ENCODE peak calls at places on chromosomes 12 and 14, in four cellular contexts. One of them, this sample, is unnamed.

GRCh38 chr12:49092086-49092815 is 2.4 kb downstream of the DHH start:
- DNase-seq in testis: peak
- DNase-seq in right lobe of liver: no peak
- DNase-seq in breast epithelium: no peak
- DNase-seq in this sample: no peak

GRCh38 chr12:93442411-93443340 is 929 bp upstream of the UBE2N start:
- DNase-seq in testis: no peak
- DNase-seq in right lobe of liver: no peak
- DNase-seq in breast epithelium: no peak
- DNase-seq in this sample: no peak

GRCh38 chr12:76311796-76312195 is 36.4 kb downstream of the BBS10 start:
- DNase-seq in testis: no peak
- DNase-seq in right lobe of liver: no peak
- DNase-seq in breast epithelium: no peak
- DNase-seq in this sample: no peak

GRCh38 chr14:69673578-69674305 is 62.3 kb downstream of the SUSD6 start:
- DNase-seq in testis: no peak
- DNase-seq in right lobe of liver: no peak
- DNase-seq in breast epithelium: no peak
- DNase-seq in this sample: no peak

GRCh38 chr14:104030958-104031357 is 54.5 kb upstream of the ASPG start:
- DNase-seq in testis: no peak
- DNase-seq in right lobe of liver: no peak
- DNase-seq in breast epithelium: no peak
- DNase-seq in this sample: no peak

GRCh38 chr14:86892167-86892956 is 1100.6 kb downstream of the GALC start:
- DNase-seq in testis: no peak
- DNase-seq in right lobe of liver: no peak
- DNase-seq in breast epithelium: no peak
- DNase-seq in this sample: no peak

GRCh38 chr12:113064395-113065125 is 8.0 kb downstream of the DTX1 start:
- DNase-seq in testis: no peak
- DNase-seq in right lobe of liver: no peak
- DNase-seq in breast epithelium: no peak
- DNase-seq in this sample: no peak

GRCh38 chr12:131222271-131223139 is 268.8 kb downstream of the ADGRD1 start:
- DNase-seq in testis: no peak
- DNase-seq in right lobe of liver: no peak
- DNase-seq in breast epithelium: no peak
- DNase-seq in this sample: no peak

GRCh38 chr14:56271988-56272387 is 153.8 kb downstream of the PELI2 start:
- DNase-seq in testis: no peak
- DNase-seq in right lobe of liver: no peak
- DNase-seq in breast epithelium: no peak
- DNase-seq in this sample: no peak

GRCh38 chr12:65662590-65662989 is 161.7 kb upstream of the HMGA2 start:
- DNase-seq in testis: no peak
- DNase-seq in right lobe of liver: no peak
- DNase-seq in breast epithelium: no peak
- DNase-seq in this sample: no peak

GRCh38 chr12:29149691-29150382 is 759 bp downstream of the FAR2 start:
- DNase-seq in testis: no peak
- DNase-seq in right lobe of liver: no peak
- DNase-seq in breast epithelium: no peak
- DNase-seq in this sample: peak

GRCh38 chr14:69499436-69499835 is 14.9 kb downstream of the PLEKHD1 start:
- DNase-seq in testis: no peak
- DNase-seq in right lobe of liver: no peak
- DNase-seq in breast epithelium: no peak
- DNase-seq in this sample: no peak

GRCh38 chr12:126907900-126908764 is 1358.8 kb upstream of the TMEM132C start:
- DNase-seq in testis: no peak
- DNase-seq in right lobe of liver: no peak
- DNase-seq in breast epithelium: no peak
- DNase-seq in this sample: no peak

GRCh38 chr14:50432131-50432530 is 35.5 kb upstream of the CDKL1 start:
- DNase-seq in testis: no peak
- DNase-seq in right lobe of liver: no peak
- DNase-seq in breast epithelium: no peak
- DNase-seq in this sample: no peak

GRCh38 chr14:96297000-96297399 is 41.0 kb downstream of the BDKRB1 start:
- DNase-seq in testis: no peak
- DNase-seq in right lobe of liver: no peak
- DNase-seq in breast epithelium: no peak
- DNase-seq in this sample: no peak
- TF ChIP-seq CTCF in testis: peak
- TF ChIP-seq CTCF in right lobe of liver: peak
- TF ChIP-seq CTCF in breast epithelium: no peak
- TF ChIP-seq CTCF in this sample: no peak

GRCh38 chr12:5808956-5809355 is 136.1 kb downstream of the ANO2 start:
- DNase-seq in testis: no peak
- DNase-seq in right lobe of liver: no peak
- DNase-seq in breast epithelium: no peak
- DNase-seq in this sample: no peak

GRCh38 chr12:5809586-5809985 is 135.5 kb downstream of the ANO2 start:
- DNase-seq in testis: no peak
- DNase-seq in right lobe of liver: no peak
- DNase-seq in breast epithelium: no peak
- DNase-seq in this sample: no peak

GRCh38 chr12:5806376-5807089 is 138.5 kb downstream of the ANO2 start:
- DNase-seq in testis: no peak
- DNase-seq in right lobe of liver: no peak
- DNase-seq in breast epithelium: no peak
- DNase-seq in this sample: no peak

GRCh38 chr12:5807090-5807414 is 138.0 kb downstream of the ANO2 start:
- DNase-seq in testis: no peak
- DNase-seq in right lobe of liver: no peak
- DNase-seq in breast epithelium: no peak
- DNase-seq in this sample: no peak

GRCh38 chr12:5807538-5808219 is 137.4 kb downstream of the ANO2 start:
- DNase-seq in testis: no peak
- DNase-seq in right lobe of liver: no peak
- DNase-seq in breast epithelium: no peak
- DNase-seq in this sample: no peak
- TF ChIP-seq POLR2A in testis: no peak
- TF ChIP-seq POLR2A in right lobe of liver: no peak
- TF ChIP-seq POLR2A in breast epithelium: no peak
- TF ChIP-seq POLR2A in this sample: no peak

DNA sequence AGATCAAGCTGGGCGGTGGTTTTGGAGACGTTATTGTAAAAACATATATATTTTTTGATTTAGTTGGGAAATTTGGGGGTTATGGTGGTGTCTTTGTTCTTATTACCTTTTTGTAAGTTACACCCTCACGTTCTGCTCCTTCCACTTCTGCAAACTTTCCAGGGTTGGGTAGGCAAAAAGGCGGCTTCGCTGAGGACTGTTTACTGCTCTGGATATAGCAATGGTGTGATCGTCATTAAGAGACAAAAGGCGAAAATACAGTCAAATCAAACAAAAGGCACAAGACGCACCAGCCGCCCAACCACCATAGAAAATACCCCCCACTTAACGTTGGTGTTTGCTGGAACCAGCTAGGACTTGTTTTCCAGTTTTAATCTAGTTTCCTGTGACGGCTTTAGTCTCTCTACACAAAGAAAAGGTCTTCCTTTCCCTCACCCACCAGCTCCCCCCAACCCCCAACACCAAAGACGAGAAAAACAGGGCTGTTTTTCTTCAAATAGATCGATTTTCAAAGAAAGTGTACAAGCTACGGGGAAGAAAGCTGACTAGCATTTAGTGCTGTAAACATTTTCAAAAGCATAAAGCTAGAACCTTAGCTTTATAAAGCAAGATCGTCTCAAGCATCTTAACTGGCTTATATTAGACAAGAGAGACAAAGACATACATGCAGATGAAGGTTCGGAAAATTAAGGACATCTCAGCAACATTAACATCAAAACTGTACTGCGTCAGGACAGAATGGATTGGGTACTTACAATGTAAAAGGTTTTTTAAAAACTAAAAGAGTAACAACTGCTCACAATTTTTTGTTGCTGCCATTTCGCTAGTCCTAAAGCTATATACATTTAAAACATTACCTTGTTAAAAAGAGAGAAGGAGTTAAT is 2.0 kb upstream of the SETD1B start:
- DNase-seq in testis: no peak
- DNase-seq in right lobe of liver: no peak
- DNase-seq in breast epithelium: no peak
- DNase-seq in this sample: no peak
- TF ChIP-seq CTCF in testis: no peak
- TF ChIP-seq CTCF in right lobe of liver: no peak
- TF ChIP-seq CTCF in breast epithelium: no peak
- TF ChIP-seq CTCF in this sample: no peak

GRCh38 chr12:111368684-111369495 is at the start of gene PHETA1:
- DNase-seq in testis: peak
- DNase-seq in right lobe of liver: peak
- DNase-seq in breast epithelium: peak
- DNase-seq in this sample: peak
- TF ChIP-seq POLR2A in testis: no peak
- TF ChIP-seq POLR2A in right lobe of liver: peak
- TF ChIP-seq POLR2A in breast epithelium: no peak
- TF ChIP-seq POLR2A in this sample: no peak